ENCODE peak calls at places on chromosomes 6 and 20, in five cellular contexts. Z is H54, V is OCI-M1, D is mesendoderm, N is ACHN. R is an unnamed sample.

GRCh38 chr6:141830530-141830929 is 302.2 kb upstream of the GJE1 start:
- DNase-seq in Z (no peak), N (no peak), D (no peak), V (no peak), R (no peak)

GRCh38 chr6:150897400-150897943 is 32.0 kb downstream of the MTHFD1L start:
- DNase-seq in V (no peak), Z (no peak), D (no peak), N (no peak), R (no peak)

GRCh38 chr6:149405823-149406765 is 6.0 kb downstream of the SUMO4 start:
- DNase-seq in D (peak; percentile 47), V (peak; percentile 66), Z (no peak), N (no peak), R (no peak)

GRCh38 chr20:33392016-33392415 is 9.3 kb downstream of the CDK5RAP1 start:
- DNase-seq in Z (no peak), V (no peak), D (peak; percentile 54), N (no peak), R (no peak)

GRCh38 chr6:83707829-83708545 is 914 bp downstream of the SNAP91 start:
- DNase-seq in D (peak; percentile 37), Z (no peak), N (no peak), V (no peak), R (no peak)

GRCh38 chr6:144581807-144582537 is 296.8 kb downstream of the UTRN start:
- DNase-seq in N (peak; percentile 55), Z (no peak), V (peak; percentile 86), D (peak; percentile 56), R (peak; percentile 45)

GRCh38 chr6:159642995-159643394 is 50.0 kb downstream of the SOD2 start:
- DNase-seq in N (no peak), Z (no peak), D (no peak), V (no peak), R (no peak)

GRCh38 chr6:107578642-107579332 is 88.9 kb downstream of the SOBP start:
- DNase-seq in D (peak; percentile 85), Z (no peak), V (no peak), N (no peak), R (no peak)

GRCh38 chr6:75157336-75157735 is 48.5 kb downstream of the COL12A1 start:
- DNase-seq in Z (no peak), N (no peak), V (no peak), D (no peak), R (no peak)

GRCh38 chr6:21078497-21078896 is 515.1 kb upstream of the SOX4 start:
- DNase-seq in D (peak; percentile 44), V (no peak), N (no peak), Z (no peak), R (no peak)

GRCh38 chr20:45354423-45355208 is 6.4 kb upstream of the SDC4 start:
- DNase-seq in Z (no peak), N (no peak), V (no peak), D (no peak), R (no peak)

GRCh38 chr6:168607272-168608112 is 166.5 kb downstream of the SMOC2 start:
- DNase-seq in V (no peak), Z (no peak), N (no peak), D (no peak), R (no peak)

GRCh38 chr20:34978092-34978744 is 22.6 kb downstream of the MYH7B start:
- DNase-seq in V (no peak), Z (no peak), N (no peak), D (no peak), R (no peak)

GRCh38 chr20:53662595-53662994 is 69.0 kb upstream of the ZNF217 start:
- DNase-seq in V (no peak), N (no peak), Z (no peak), D (no peak), R (peak; percentile 77)

GRCh38 chr6:101113468-101114260 is 232.5 kb upstream of the ASCC3 start:
- DNase-seq in Z (no peak), V (no peak), N (no peak), D (no peak), R (no peak)

GRCh38 chr6:163408352-163408991 is 6.0 kb upstream of the QKI start:
- DNase-seq in V (no peak), D (no peak), Z (no peak), N (peak; percentile 89), R (no peak)

GRCh38 chr6:34149831-34150400 is 4.0 kb upstream of the GRM4 start:
- DNase-seq in V (no peak), Z (no peak), D (no peak), N (no peak), R (no peak)

GRCh38 chr6:39029156-39030011 is 19.2 kb upstream of the GLP1R start:
- DNase-seq in Z (peak; percentile 50), N (peak; percentile 19), D (peak; percentile 72), V (peak; percentile 67), R (peak; percentile 30)

GRCh38 chr6:112180095-112180820 is 74.1 kb downstream of the LAMA4 start:
- DNase-seq in N (peak; percentile 68), V (peak; percentile 84), D (peak; percentile 83), Z (no peak), R (peak; percentile 94)

GRCh38 chr6:145015739-145016558 is 719.4 kb downstream of the EPM2A start:
- DNase-seq in V (peak; percentile 85), D (peak; percentile 75), N (peak; percentile 83), Z (peak; percentile 24), R (peak; percentile 65)

GRCh38 chr6:83804886-83805285 is 48.3 kb upstream of the RIPPLY2 start:
- DNase-seq in Z (no peak), D (no peak), N (no peak), V (no peak), R (peak; percentile 25)

GRCh38 chr6:166509193-166509592 is 77.3 kb downstream of the RAMACL start:
- DNase-seq in V (no peak), D (no peak), Z (no peak), N (no peak), R (no peak)

GRCh38 chr6:133512410-133513016 is 271.4 kb downstream of the EYA4 start:
- DNase-seq in V (peak; percentile 87), N (peak; percentile 27), Z (peak; percentile 5), D (peak; percentile 61), R (peak; percentile 52)

R was measured in lung microvascular endothelial cell.